ENCODE peak calls at places on chromosome 3, in four cellular contexts. One of them, this sample, is unnamed.

GRCh38 chr3:60053518-60054265 is 1003.9 kb upstream of the CFAP20DC start:
- DNase-seq in CD8-positive, alpha-beta T cell: no peak
- DNase-seq in GM10248: no peak
- DNase-seq in brain microvascular endothelial cell: peak
- DNase-seq in this sample: no peak

GRCh38 chr3:81492048-81492447 is 269.4 kb downstream of the GBE1 start:
- DNase-seq in CD8-positive, alpha-beta T cell: no peak
- DNase-seq in GM10248: no peak
- DNase-seq in brain microvascular endothelial cell: no peak
- DNase-seq in this sample: no peak

GRCh38 chr3:151896662-151897012 is 23.2 kb downstream of the SUCNR1 start:
- DNase-seq in CD8-positive, alpha-beta T cell: no peak
- DNase-seq in GM10248: no peak
- DNase-seq in brain microvascular endothelial cell: no peak
- DNase-seq in this sample: no peak

GRCh38 chr3:141393151-141394076 is 25.1 kb downstream of the ZBTB38 start:
- DNase-seq in CD8-positive, alpha-beta T cell: no peak
- DNase-seq in GM10248: no peak
- DNase-seq in brain microvascular endothelial cell: no peak
- DNase-seq in this sample: no peak

GRCh38 chr3:196552253-196552652 is 16.1 kb downstream of the WDR53 start:
- DNase-seq in CD8-positive, alpha-beta T cell: no peak
- DNase-seq in GM10248: no peak
- DNase-seq in brain microvascular endothelial cell: no peak
- DNase-seq in this sample: no peak

GRCh38 chr3:171056528-171056927 is 30.0 kb upstream of the SLC2A2 start:
- DNase-seq in CD8-positive, alpha-beta T cell: no peak
- DNase-seq in GM10248: no peak
- DNase-seq in brain microvascular endothelial cell: peak
- DNase-seq in this sample: peak

GRCh38 chr3:153835540-153835939 is 285.6 kb upstream of the ARHGEF26 start:
- DNase-seq in CD8-positive, alpha-beta T cell: no peak
- DNase-seq in GM10248: peak
- DNase-seq in brain microvascular endothelial cell: no peak
- DNase-seq in this sample: no peak

GRCh38 chr3:183050706-183051105 is 48.6 kb downstream of the MCCC1 start:
- DNase-seq in CD8-positive, alpha-beta T cell: no peak
- DNase-seq in GM10248: no peak
- DNase-seq in brain microvascular endothelial cell: no peak
- DNase-seq in this sample: no peak

GRCh38 chr3:58308728-58309127 is 2.4 kb downstream of the HTD2 start:
- DNase-seq in CD8-positive, alpha-beta T cell: no peak
- DNase-seq in GM10248: no peak
- DNase-seq in brain microvascular endothelial cell: no peak
- DNase-seq in this sample: no peak

GRCh38 chr3:194632211-194632982 is 822 bp downstream of the TMEM44 start:
- DNase-seq in CD8-positive, alpha-beta T cell: no peak
- DNase-seq in GM10248: no peak
- DNase-seq in brain microvascular endothelial cell: peak
- DNase-seq in this sample: peak

GRCh38 chr3:57112206-57112605 is 51.7 kb downstream of the SPATA12 start:
- DNase-seq in CD8-positive, alpha-beta T cell: no peak
- DNase-seq in GM10248: peak
- DNase-seq in brain microvascular endothelial cell: no peak
- DNase-seq in this sample: peak

GRCh38 chr3:56782215-56782614 is 19.5 kb downstream of the ARHGEF3 start:
- DNase-seq in CD8-positive, alpha-beta T cell: no peak
- DNase-seq in GM10248: no peak
- DNase-seq in brain microvascular endothelial cell: no peak
- DNase-seq in this sample: no peak

This sample was measured in HT-29.